ENCODE peak calls at places on chromosomes 5 and 9, in five cellular contexts. M is NCI-H69, V is iris pigment epithelial cell, O is astrocyte of the spinal cord, R is A549. I is an unnamed sample.
A peak's percentile ranks its signal among the peaks of the same experiment; 100 is the strongest.

GRCh38 chr5:57028166-57028565 is 76.2 kb upstream of the MIER3 start:
- DNase-seq in M (no peak), V (no peak), O (no peak), R (no peak), I (no peak)

GRCh38 chr9:108105885-108106284 is 616.3 kb upstream of the KLF4 start:
- DNase-seq in M (no peak), V (no peak), O (no peak), R (no peak), I (no peak)

GRCh38 chr5:914174-914573 is 21.5 kb downstream of the TRIP13 start:
- DNase-seq in M (no peak), V (no peak), O (no peak), R (no peak), I (no peak)

GRCh38 chr5:1293416-1293996 is 1.4 kb downstream of the TERT start:
- DNase-seq in M (no peak), V (no peak), O (no peak), R (no peak), I (no peak)

GRCh38 chr9:92963831-92964606 is 16.7 kb downstream of the FGD3 start:
- DNase-seq in M (no peak), V (no peak), O (no peak), R (no peak), I (no peak)

GRCh38 chr5:61397238-61397637 is 65.2 kb downstream of the ZSWIM6 start:
- DNase-seq in M (peak; percentile 64), V (no peak), O (no peak), R (no peak), I (no peak)

GRCh38 chr9:107260437-107261081 is 22.5 kb upstream of the RAD23B start:
- DNase-seq in M (peak; percentile 85), V (no peak), O (no peak), R (no peak), I (no peak)

GRCh38 chr9:72524820-72525539 is 3.6 kb downstream of the TMC1 start:
- DNase-seq in M (peak; percentile 86), V (peak; percentile 98), O (peak; percentile 98), R (peak; percentile 94), I (peak; percentile 19)

GRCh38 chr9:37925006-37925405 is 21.1 kb upstream of the SLC25A51 start:
- DNase-seq in M (no peak), V (no peak), O (no peak), R (no peak), I (no peak)

GRCh38 chr5:100595812-100596173 is 60.6 kb downstream of the FAM174A start:
- DNase-seq in M (no peak), V (no peak), O (no peak), R (no peak), I (no peak)

GRCh38 chr5:158639876-158640570 is 459.7 kb downstream of the EBF1 start:
- DNase-seq in M (no peak), V (no peak), O (no peak), R (no peak), I (no peak)

GRCh38 chr5:135253601-135254165 is 145.3 kb downstream of the MACROH2A1 start:
- DNase-seq in M (no peak), V (peak; percentile 55), O (no peak), R (no peak), I (no peak)

GRCh38 chr5:175444060-175444904 is at the start of gene DRD1:
- DNase-seq in M (peak; percentile 68), V (peak; percentile 25), O (peak; percentile 47), R (peak; percentile 50), I (peak; percentile 26)

GRCh38 chr9:96317335-96317980 is 15.5 kb upstream of the HSD17B3 start:
- DNase-seq in M (peak; percentile 64), V (peak; percentile 69), O (peak; percentile 69), R (peak; percentile 69), I (peak; percentile 43)

GRCh38 chr5:139514486-139514856 is 31.9 kb upstream of the STING1 start:
- DNase-seq in M (no peak), V (no peak), O (no peak), R (no peak), I (no peak)

GRCh38 chr5:36590513-36591286 is 15.7 kb upstream of the SLC1A3 start:
- DNase-seq in M (peak; percentile 49), V (no peak), O (peak; percentile 94), R (no peak), I (no peak)

GRCh38 chr5:150645070-150645700 is 4.7 kb downstream of the SYNPO start:
- DNase-seq in M (peak; percentile 82), V (peak; percentile 75), O (peak; percentile 63), R (no peak), I (peak; percentile 58)

GRCh38 chr5:44868541-44868940 is 59.8 kb downstream of the MRPS30 start:
- DNase-seq in M (no peak), V (peak; percentile 10), O (no peak), R (no peak), I (no peak)

GRCh38 chr9:92455217-92455616 is 27.1 kb downstream of the ASPN start:
- DNase-seq in M (peak; percentile 61), V (no peak), O (no peak), R (peak; percentile 25), I (peak; percentile 5)